ENCODE peak calls at places on chromosomes 7 and 10, in ten cellular contexts. R, Y, W, J, T, O, Z, N, L and D are unnamed samples.

GRCh38 chr10:21769041-21769440 is 234.5 kb downstream of the DNAJC1 start:
- DNase-seq in W (no peak), L (no peak), N (no peak), Z (no peak), Y (no peak), J (no peak), O (no peak), R (no peak), T (no peak), D (no peak)

GRCh38 chr7:87600130-87601124 is at the start of gene ABCB1:
- DNase-seq in Y (peak), Z (peak), T (peak), R (no peak), J (peak), N (no peak), O (peak), L (no peak), W (peak), D (peak)

GRCh38 chr7:102983602-102984001 is 70.8 kb downstream of the LRRC17 start:
- DNase-seq in J (no peak), N (no peak), R (no peak), L (no peak), O (no peak), Z (no peak), W (no peak), Y (no peak), T (no peak), D (no peak)

GRCh38 chr10:72277340-72277995 is 3.7 kb downstream of the DDIT4 start:
- DNase-seq in L (no peak), J (no peak), T (no peak), Z (no peak), N (no peak), R (no peak), W (no peak), Y (no peak), O (no peak), D (no peak)

GRCh38 chr10:11831520-11831951 is 8.4 kb downstream of the PROSER2 start:
- DNase-seq in O (no peak), R (no peak), W (no peak), T (no peak), L (no peak), Y (no peak), Z (no peak), J (no peak), N (no peak), D (no peak)

GRCh38 chr7:50647286-50647980 is 82.2 kb upstream of the DDC start:
- DNase-seq in L (no peak), W (no peak), Z (no peak), N (no peak), J (no peak), R (no peak), T (no peak), Y (no peak), O (no peak), D (no peak)

GRCh38 chr10:48416584-48417232 is 110.2 kb downstream of the MAPK8 start:
- DNase-seq in Y (no peak), R (no peak), N (no peak), T (no peak), O (no peak), L (no peak), J (no peak), Z (no peak), W (no peak), D (no peak)

GRCh38 chr10:71072146-71072819 is 140.1 kb upstream of the UNC5B start:
- DNase-seq in N (no peak), W (no peak), O (no peak), J (no peak), Z (no peak), L (no peak), R (no peak), Y (no peak), T (no peak), D (no peak)

GRCh38 chr7:130956417-130957139 is 222.6 kb upstream of the KLF14 start:
- DNase-seq in O (no peak), W (no peak), L (no peak), R (no peak), Z (peak), J (no peak), N (no peak), Y (no peak), T (no peak), D (peak)

GRCh38 chr7:140304071-140304799 is 94.1 kb downstream of the SLC37A3 start:
- DNase-seq in J (peak), N (no peak), L (peak), O (no peak), R (no peak), T (no peak), Y (no peak), W (no peak), Z (peak), D (peak)

GRCh38 chr10:78861456-78862327 is 207.1 kb upstream of the ZMIZ1 start:
- DNase-seq in Z (no peak), L (peak), W (no peak), J (no peak), T (no peak), O (no peak), N (no peak), R (no peak), Y (peak), D (no peak)

GRCh38 chr10:103480521-103480920 is 1.5 kb upstream of the CALHM3 start:
- DNase-seq in Z (peak), T (no peak), L (peak), W (no peak), Y (no peak), R (no peak), O (no peak), J (no peak), N (no peak), D (no peak)

GRCh38 chr10:66148312-66148711 is 777.5 kb upstream of the LRRTM3 start:
- DNase-seq in Z (no peak), T (no peak), J (no peak), R (no peak), W (no peak), N (no peak), Y (no peak), L (no peak), O (no peak), D (no peak)

GRCh38 chr7:73865738-73866445 is 4.9 kb downstream of the TMEM270 start:
- DNase-seq in Z (peak), L (peak), O (no peak), N (no peak), Y (peak), T (no peak), W (peak), R (no peak), J (no peak), D (peak)

GRCh38 chr10:22319559-22320558 is 1.0 kb upstream of the BMI1 start:
- DNase-seq in N (no peak), W (no peak), L (peak), Y (no peak), O (no peak), Z (no peak), R (no peak), J (no peak), T (no peak), D (peak)

GRCh38 chr7:131608112-131608498 is 51.7 kb upstream of the PODXL start:
- DNase-seq in T (no peak), W (no peak), Y (peak), L (no peak), N (no peak), Z (no peak), O (no peak), J (no peak), R (no peak), D (no peak)

GRCh38 chr7:20791523-20791879 is 4.8 kb upstream of the SP8 start:
- DNase-seq in T (no peak), N (no peak), R (no peak), W (no peak), O (no peak), L (no peak), Y (no peak), J (no peak), Z (no peak), D (no peak)